ENCODE peak calls at places on chromosome 17, in ten cellular contexts. H is globus pallidus; U is EH; A is ACHN; G is fibroblast of mammary gland; D is adipocyte; P is activated naive CD4-positive, alpha-beta T cell treated with anti-CD3 and anti-CD28 coated beads, Interleukin-2, amount 10 ng/mL, durations not matched to agents 7 days and 5 days; B is stimulated activated CD4-positive, alpha-beta T cell treated with anti-CD3 and anti-CD28 coated beads, Interleukin-12 subunit alpha, Interleukin-12 subunit beta, amount 100 ng/mL, for 4 hours; Z is effector memory CD8-positive, alpha-beta T cell; Y is NCI-H1092 treated with DMSO at 0.1 percent for 48 hours. S is an unnamed sample.

GRCh38 chr17:69141802-69142472 is at the start of gene ABCA6:
- DNase-seq in H (peak), G (peak), B (no peak), Y (no peak), U (peak), D (peak), A (no peak), P (no peak), Z (no peak), S (no peak)

GRCh38 chr17:45310380-45311324 is 6.2 kb downstream of the MAP3K14 start:
- DNase-seq in D (peak), Z (no peak), H (no peak), U (no peak), G (no peak), Y (peak), P (peak), B (no peak), A (no peak), S (no peak)

GRCh38 chr17:81453712-81454111 is 58.5 kb downstream of the BAHCC1 start:
- DNase-seq in U (no peak), G (no peak), H (no peak), Z (no peak), Y (no peak), P (peak), A (no peak), B (no peak), D (no peak), S (peak)

GRCh38 chr17:58082341-58082869 is 814 bp upstream of the DYNLL2 start:
- DNase-seq in U (no peak), A (no peak), D (no peak), P (no peak), Z (no peak), G (no peak), B (no peak), Y (no peak), H (no peak), S (no peak)

GRCh38 chr17:16491131-16491702 is 776 bp downstream of the LRRC75A start:
- DNase-seq in Y (no peak), Z (peak), H (no peak), P (peak), U (no peak), G (no peak), A (no peak), B (peak), D (peak), S (peak)

GRCh38 chr17:72158895-72159885 is 38.4 kb downstream of the SOX9 start:
- DNase-seq in P (no peak), U (no peak), Y (no peak), G (no peak), B (no peak), Z (no peak), H (no peak), A (no peak), D (peak), S (no peak)

GRCh38 chr17:43556292-43556691 is 10.2 kb upstream of the ETV4 start:
- DNase-seq in P (no peak), A (no peak), U (peak), G (peak), Y (no peak), H (no peak), B (no peak), D (peak), Z (no peak), S (no peak)

GRCh38 chr17:82351713-82352488 is 7.1 kb upstream of the TEX19 start:
- DNase-seq in U (peak), G (peak), P (peak), A (peak), Z (peak), H (peak), Y (peak), D (peak), B (peak), S (peak)

GRCh38 chr17:72349011-72349410 is 228.2 kb downstream of the SOX9 start:
- DNase-seq in Z (no peak), H (no peak), A (no peak), B (no peak), G (no peak), Y (no peak), U (no peak), P (no peak), D (no peak), S (no peak)

GRCh38 chr17:67546578-67547527 is 169.8 kb downstream of the PITPNC1 start:
- DNase-seq in P (no peak), Z (no peak), Y (no peak), D (no peak), B (no peak), A (no peak), G (peak), H (peak), U (peak), S (no peak)

GRCh38 chr17:33229499-33229898 is 63.6 kb downstream of the ASIC2 start:
- DNase-seq in G (no peak), U (no peak), D (no peak), Z (no peak), B (no peak), H (no peak), A (no peak), Y (no peak), P (no peak), S (no peak)

GRCh38 chr17:81608605-81609004 is 28.3 kb downstream of the NPLOC4 start:
- DNase-seq in U (no peak), Z (no peak), Y (no peak), D (no peak), B (no peak), A (no peak), G (peak), P (no peak), H (no peak), S (no peak)

GRCh38 chr17:38885044-38885727 is 15.3 kb downstream of the LASP1 start:
- DNase-seq in P (no peak), A (no peak), B (no peak), H (no peak), Z (no peak), G (no peak), D (no peak), U (no peak), Y (no peak), S (no peak)

GRCh38 chr17:1580979-1581676 is 18.5 kb upstream of the PITPNA start:
- DNase-seq in Z (no peak), G (no peak), P (no peak), D (no peak), Y (no peak), A (no peak), H (no peak), B (no peak), U (no peak), S (no peak)

GRCh38 chr17:34675143-34675542 is 95.8 kb downstream of the TMEM132E start:
- DNase-seq in D (no peak), A (no peak), Z (no peak), U (no peak), P (no peak), Y (no peak), B (no peak), H (no peak), G (no peak), S (no peak)

GRCh38 chr17:75109047-75109406 is 742 bp upstream of the ARMC7 start:
- DNase-seq in U (no peak), B (no peak), H (no peak), P (peak), Z (peak), D (no peak), A (no peak), G (no peak), Y (no peak), S (no peak)

GRCh38 chr17:29412780-29413565 is 22.8 kb downstream of the TAOK1 start:
- DNase-seq in A (no peak), D (peak), P (no peak), Y (no peak), G (peak), H (no peak), B (no peak), U (peak), Z (no peak), S (no peak)

GRCh38 chr17:79913451-79913850 is 74.2 kb upstream of the CBX4 start:
- DNase-seq in H (no peak), U (no peak), P (no peak), Z (no peak), G (no peak), B (no peak), D (no peak), A (no peak), Y (no peak), S (no peak)

GRCh38 chr17:81931557-81932332 is 4.2 kb upstream of the MAFG start:
- DNase-seq in Y (no peak), H (no peak), D (no peak), B (no peak), G (no peak), A (no peak), Z (no peak), P (no peak), U (no peak), S (no peak)

GRCh38 chr17:43324205-43324893 is 74.4 kb upstream of the ARL4D start:
- DNase-seq in P (no peak), Y (no peak), H (no peak), G (no peak), D (no peak), U (peak), B (no peak), Z (no peak), A (peak), S (no peak)

GRCh38 chr17:3796822-3797170 is 4.2 kb downstream of the ITGAE start:
- DNase-seq in D (no peak), B (no peak), Y (no peak), Z (no peak), U (no peak), H (no peak), G (no peak), P (no peak), A (no peak), S (peak)

GRCh38 chr17:31488264-31488981 is 96.9 kb downstream of the RAB11FIP4 start:
- DNase-seq in H (peak), Y (no peak), A (no peak), U (no peak), B (no peak), D (no peak), G (no peak), Z (peak), P (peak), S (no peak)

GRCh38 chr17:32520737-32521399 is 34.1 kb downstream of the CDK5R1 start:
- DNase-seq in G (no peak), H (no peak), A (no peak), B (no peak), Z (no peak), U (no peak), P (no peak), Y (peak), D (no peak), S (no peak)

GRCh38 chr17:34519286-34519685 is 60.1 kb upstream of the TMEM132E start:
- DNase-seq in U (peak), D (no peak), B (no peak), A (peak), Z (no peak), P (peak), H (no peak), Y (no peak), G (peak), S (no peak)

GRCh38 chr17:82592751-82593589 is 55.3 kb downstream of the WDR45B start:
- DNase-seq in Z (peak), A (peak), P (peak), Y (peak), B (peak), G (peak), U (peak), H (peak), D (peak), S (peak)

GRCh38 chr17:4509402-4509801 is 10.7 kb downstream of the SPNS2 start:
- DNase-seq in B (no peak), A (no peak), P (peak), H (no peak), G (no peak), U (no peak), Y (no peak), Z (peak), D (no peak), S (peak)

GRCh38 chr17:44589316-44590071 is 32.2 kb downstream of the FZD2 start:
- DNase-seq in Z (no peak), B (no peak), G (peak), Y (no peak), H (no peak), U (peak), D (peak), P (no peak), A (no peak), S (no peak)

GRCh38 chr17:81870155-81870977 is 771 bp downstream of the ARHGDIA start:
- DNase-seq in B (peak), P (peak), D (peak), H (no peak), Z (peak), Y (no peak), A (peak), U (peak), G (peak), S (no peak)

GRCh38 chr17:81037026-81037782 is 2.3 kb downstream of the BAIAP2 start:
- DNase-seq in A (no peak), P (no peak), D (no peak), H (no peak), G (no peak), U (no peak), B (no peak), Y (no peak), Z (no peak), S (no peak)

GRCh38 chr17:45403906-45404490 is 28.7 kb downstream of the ARHGAP27 start:
- DNase-seq in G (no peak), B (no peak), Z (no peak), Y (no peak), U (no peak), D (no peak), A (no peak), P (no peak), H (no peak), S (no peak)

GRCh38 chr17:59027750-59028149 is 78.9 kb downstream of the TRIM37 start:
- DNase-seq in A (no peak), G (no peak), D (no peak), P (no peak), U (no peak), B (no peak), Z (no peak), H (no peak), Y (no peak), S (no peak)

GRCh38 chr17:83075270-83075880 is 4.0 kb upstream of the METRNL start:
- DNase-seq in D (no peak), Z (no peak), U (no peak), G (no peak), B (no peak), A (no peak), Y (no peak), H (no peak), P (no peak), S (no peak)

GRCh38 chr17:5234645-5235576 is at the start of gene SCIMP:
- DNase-seq in D (no peak), U (no peak), Y (no peak), H (no peak), P (no peak), G (no peak), B (no peak), A (no peak), Z (no peak), S (no peak)

GRCh38 chr17:2687074-2687418 is 24.5 kb downstream of the CLUH start:
- DNase-seq in B (no peak), Y (no peak), D (no peak), P (no peak), G (no peak), A (no peak), Z (no peak), H (no peak), U (no peak), S (no peak)

S was measured in activated gamma-delta T cell treated with Interleukin-2 at 50 U/mL for 16 hours.